ENCODE peak calls at places on chromosome 6, in six cellular contexts. One of them, this sample, is unnamed.
A peak's percentile ranks its signal among the peaks of the same experiment; 100 is the strongest.

GRCh38 chr6:73873081-73873480 is 177.1 kb downstream of the CD109 start:
- DNase-seq in CD4-positive, alpha-beta memory T cell: no peak
- DNase-seq in breast epithelium: no peak
- DNase-seq in uterus: no peak
- DNase-seq in psoas muscle: no peak
- DNase-seq in heart left ventricle: no peak
- DNase-seq in this sample: no peak

GRCh38 chr6:43221046-43221773 is 8.1 kb downstream of the DNPH1 start:
- DNase-seq in CD4-positive, alpha-beta memory T cell: no peak
- DNase-seq in breast epithelium: no peak
- DNase-seq in uterus: no peak
- DNase-seq in psoas muscle: no peak
- DNase-seq in heart left ventricle: peak; percentile 40
- DNase-seq in this sample: no peak

GRCh38 chr6:151107897-151108427 is 131.8 kb upstream of the AKAP12 start:
- DNase-seq in CD4-positive, alpha-beta memory T cell: no peak
- DNase-seq in breast epithelium: no peak
- DNase-seq in uterus: no peak
- DNase-seq in psoas muscle: no peak
- DNase-seq in heart left ventricle: no peak
- DNase-seq in this sample: no peak

GRCh38 chr6:48110436-48111142 is 408 bp downstream of the PTCHD4 start:
- DNase-seq in CD4-positive, alpha-beta memory T cell: no peak
- DNase-seq in breast epithelium: no peak
- DNase-seq in uterus: no peak
- DNase-seq in psoas muscle: no peak
- DNase-seq in heart left ventricle: no peak
- DNase-seq in this sample: no peak

GRCh38 chr6:97218912-97219311 is 64.1 kb downstream of the MMS22L start:
- DNase-seq in CD4-positive, alpha-beta memory T cell: no peak
- DNase-seq in breast epithelium: no peak
- DNase-seq in uterus: no peak
- DNase-seq in psoas muscle: no peak
- DNase-seq in heart left ventricle: no peak
- DNase-seq in this sample: no peak

GRCh38 chr6:107418118-107418517 is 41.2 kb downstream of the PDSS2 start:
- DNase-seq in CD4-positive, alpha-beta memory T cell: no peak
- DNase-seq in breast epithelium: no peak
- DNase-seq in uterus: no peak
- DNase-seq in psoas muscle: no peak
- DNase-seq in heart left ventricle: no peak
- DNase-seq in this sample: no peak

GRCh38 chr6:45538636-45539035 is 160.9 kb upstream of the SUPT3H start:
- DNase-seq in CD4-positive, alpha-beta memory T cell: no peak
- DNase-seq in breast epithelium: no peak
- DNase-seq in uterus: peak; percentile 47
- DNase-seq in psoas muscle: peak; percentile 50
- DNase-seq in heart left ventricle: peak; percentile 45
- DNase-seq in this sample: no peak

GRCh38 chr6:39432311-39433025 is 110.0 kb upstream of the KCNK16 start:
- DNase-seq in CD4-positive, alpha-beta memory T cell: no peak
- DNase-seq in breast epithelium: no peak
- DNase-seq in uterus: no peak
- DNase-seq in psoas muscle: no peak
- DNase-seq in heart left ventricle: no peak
- DNase-seq in this sample: no peak

GRCh38 chr6:12203001-12203400 is 87.2 kb upstream of the EDN1 start:
- DNase-seq in CD4-positive, alpha-beta memory T cell: no peak
- DNase-seq in breast epithelium: no peak
- DNase-seq in uterus: no peak
- DNase-seq in psoas muscle: no peak
- DNase-seq in heart left ventricle: no peak
- DNase-seq in this sample: no peak

GRCh38 chr6:149855040-149855654 is 9.0 kb downstream of the LRP11 start:
- DNase-seq in CD4-positive, alpha-beta memory T cell: no peak
- DNase-seq in breast epithelium: no peak
- DNase-seq in uterus: no peak
- DNase-seq in psoas muscle: no peak
- DNase-seq in heart left ventricle: no peak
- DNase-seq in this sample: no peak

GRCh38 chr6:112691289-112691688 is 344.2 kb downstream of the RFPL4B start:
- DNase-seq in CD4-positive, alpha-beta memory T cell: no peak
- DNase-seq in breast epithelium: no peak
- DNase-seq in uterus: no peak
- DNase-seq in psoas muscle: no peak
- DNase-seq in heart left ventricle: no peak
- DNase-seq in this sample: peak; percentile 10

GRCh38 chr6:40912158-40912946 is 126.7 kb downstream of the UNC5CL start:
- DNase-seq in CD4-positive, alpha-beta memory T cell: no peak
- DNase-seq in breast epithelium: no peak
- DNase-seq in uterus: no peak
- DNase-seq in psoas muscle: peak; percentile 18
- DNase-seq in heart left ventricle: peak; percentile 61
- DNase-seq in this sample: no peak

GRCh38 chr6:160972111-160972510 is 19.5 kb upstream of the MAP3K4 start:
- DNase-seq in CD4-positive, alpha-beta memory T cell: no peak
- DNase-seq in breast epithelium: no peak
- DNase-seq in uterus: no peak
- DNase-seq in psoas muscle: no peak
- DNase-seq in heart left ventricle: no peak
- DNase-seq in this sample: no peak

GRCh38 chr6:137044366-137045220 is at the start of gene IL20RA:
- DNase-seq in CD4-positive, alpha-beta memory T cell: peak; percentile 25
- DNase-seq in breast epithelium: peak; percentile 67
- DNase-seq in uterus: peak; percentile 43
- DNase-seq in psoas muscle: peak; percentile 46
- DNase-seq in heart left ventricle: peak; percentile 31
- DNase-seq in this sample: no peak

GRCh38 chr6:12884983-12885382 is 168.4 kb downstream of the PHACTR1 start:
- DNase-seq in CD4-positive, alpha-beta memory T cell: no peak
- DNase-seq in breast epithelium: no peak
- DNase-seq in uterus: no peak
- DNase-seq in psoas muscle: no peak
- DNase-seq in heart left ventricle: no peak
- DNase-seq in this sample: no peak

GRCh38 chr6:67933278-67933677 is 701.8 kb upstream of the ADGRB3 start:
- DNase-seq in CD4-positive, alpha-beta memory T cell: no peak
- DNase-seq in breast epithelium: no peak
- DNase-seq in uterus: no peak
- DNase-seq in psoas muscle: no peak
- DNase-seq in heart left ventricle: no peak
- DNase-seq in this sample: no peak

GRCh38 chr6:118918326-118918725 is 16.6 kb downstream of the MCM9 start:
- DNase-seq in CD4-positive, alpha-beta memory T cell: no peak
- DNase-seq in breast epithelium: no peak
- DNase-seq in uterus: no peak
- DNase-seq in psoas muscle: no peak
- DNase-seq in heart left ventricle: no peak
- DNase-seq in this sample: no peak

GRCh38 chr6:134634952-134635351 is 314.9 kb downstream of the ALDH8A1 start:
- DNase-seq in CD4-positive, alpha-beta memory T cell: no peak
- DNase-seq in breast epithelium: no peak
- DNase-seq in uterus: no peak
- DNase-seq in psoas muscle: no peak
- DNase-seq in heart left ventricle: no peak
- DNase-seq in this sample: no peak

GRCh38 chr6:134630468-134631180 is 312.7 kb upstream of the SGK1 start:
- DNase-seq in CD4-positive, alpha-beta memory T cell: no peak
- DNase-seq in breast epithelium: no peak
- DNase-seq in uterus: no peak
- DNase-seq in psoas muscle: no peak
- DNase-seq in heart left ventricle: no peak
- DNase-seq in this sample: no peak

GRCh38 chr6:134628154-134628553 is 310.2 kb upstream of the SGK1 start:
- DNase-seq in CD4-positive, alpha-beta memory T cell: no peak
- DNase-seq in breast epithelium: no peak
- DNase-seq in uterus: no peak
- DNase-seq in psoas muscle: no peak
- DNase-seq in heart left ventricle: no peak
- DNase-seq in this sample: no peak

GRCh38 chr6:134631398-134631924 is 313.5 kb upstream of the SGK1 start:
- DNase-seq in CD4-positive, alpha-beta memory T cell: no peak
- DNase-seq in breast epithelium: no peak
- DNase-seq in uterus: no peak
- DNase-seq in psoas muscle: no peak
- DNase-seq in heart left ventricle: no peak
- DNase-seq in this sample: no peak

DNA sequence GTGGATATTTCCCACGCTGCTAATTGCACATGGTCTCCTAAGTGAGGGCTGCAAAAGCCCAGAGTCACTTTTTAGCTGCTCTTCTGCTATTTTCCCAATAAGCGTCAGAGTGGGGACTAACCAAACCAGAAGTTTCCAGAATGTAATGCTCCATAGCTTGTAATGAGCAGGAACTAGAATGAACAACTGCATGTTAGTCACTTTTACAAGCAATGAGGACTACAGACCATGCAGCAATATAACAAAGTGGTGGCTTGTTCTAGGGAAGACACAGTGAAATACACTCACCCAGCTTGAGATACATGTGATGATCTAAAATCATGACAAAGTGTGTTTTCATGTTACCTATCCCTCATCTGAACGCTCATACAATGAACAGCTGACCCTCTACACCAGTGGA is 314.1 kb upstream of the SGK1 start:
- DNase-seq in CD4-positive, alpha-beta memory T cell: no peak
- DNase-seq in breast epithelium: no peak
- DNase-seq in uterus: no peak
- DNase-seq in psoas muscle: no peak
- DNase-seq in heart left ventricle: no peak
- DNase-seq in this sample: no peak
- H3K27ac ChIP-seq in CD4-positive, alpha-beta memory T cell: no peak overlapping the region
- H3K27ac ChIP-seq in breast epithelium: no peak overlapping the region
- H3K27ac ChIP-seq in uterus: no peak overlapping the region
- H3K27ac ChIP-seq in psoas muscle: no peak overlapping the region
- H3K27ac ChIP-seq in heart left ventricle: no peak overlapping the region
- H3K27ac ChIP-seq in this sample: no peak overlapping the region

GRCh38 chr6:32882879-32883250 is 28.9 kb downstream of the PSMB9 start:
- DNase-seq in CD4-positive, alpha-beta memory T cell: no peak
- DNase-seq in breast epithelium: no peak
- DNase-seq in uterus: no peak
- DNase-seq in psoas muscle: no peak
- DNase-seq in heart left ventricle: no peak
- DNase-seq in this sample: no peak

GRCh38 chr6:32888576-32888975 is 34.6 kb downstream of the PSMB9 start:
- DNase-seq in CD4-positive, alpha-beta memory T cell: no peak
- DNase-seq in breast epithelium: no peak
- DNase-seq in uterus: no peak
- DNase-seq in psoas muscle: no peak
- DNase-seq in heart left ventricle: no peak
- DNase-seq in this sample: no peak

GRCh38 chr6:32885698-32886286 is 31.8 kb downstream of the PSMB9 start:
- DNase-seq in CD4-positive, alpha-beta memory T cell: peak; percentile 65
- DNase-seq in breast epithelium: no peak
- DNase-seq in uterus: no peak
- DNase-seq in psoas muscle: no peak
- DNase-seq in heart left ventricle: no peak
- DNase-seq in this sample: peak; percentile 84

GRCh38 chr6:32883789-32884188 is 29.8 kb downstream of the PSMB9 start:
- DNase-seq in CD4-positive, alpha-beta memory T cell: no peak
- DNase-seq in breast epithelium: no peak
- DNase-seq in uterus: no peak
- DNase-seq in psoas muscle: peak; percentile 31
- DNase-seq in heart left ventricle: peak; percentile 60
- DNase-seq in this sample: no peak

DNA sequence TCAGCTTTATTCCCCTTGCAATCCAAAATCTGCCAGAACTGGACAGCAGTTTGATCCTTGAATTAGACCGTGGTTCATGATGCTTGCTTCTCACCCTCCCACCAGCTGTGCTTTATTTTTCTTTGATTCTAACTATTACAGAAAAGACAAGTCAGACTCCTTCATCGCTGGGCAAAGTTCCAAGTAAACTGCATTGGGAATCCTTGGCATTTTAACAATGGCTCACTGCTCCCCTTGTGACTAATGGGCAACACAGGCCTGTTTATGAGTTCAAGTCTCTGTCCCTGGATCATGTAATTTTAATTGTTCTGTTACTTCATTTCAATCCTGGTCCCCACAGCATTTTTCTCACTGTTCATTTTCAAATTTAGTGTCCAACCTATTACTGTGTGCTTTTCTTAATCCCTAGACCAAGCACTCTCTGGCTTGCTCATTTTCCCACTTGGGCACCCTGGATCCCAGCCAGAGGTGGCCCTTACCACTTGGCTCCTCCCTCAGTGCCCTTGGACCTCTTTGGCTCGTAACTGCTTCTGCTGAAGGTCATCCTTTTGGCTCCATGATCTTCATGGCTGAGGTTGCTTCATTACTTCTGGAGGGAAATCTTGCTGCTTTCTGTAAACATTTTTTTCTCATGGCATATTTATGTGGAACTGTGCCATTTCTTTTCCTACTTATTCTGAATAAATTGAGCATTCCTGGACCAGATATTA is 32.8 kb downstream of the PSMB9 start:
- DNase-seq in CD4-positive, alpha-beta memory T cell: no peak
- DNase-seq in breast epithelium: no peak
- DNase-seq in uterus: no peak
- DNase-seq in psoas muscle: peak; percentile 27
- DNase-seq in heart left ventricle: no peak
- DNase-seq in this sample: no peak
- H3K27ac ChIP-seq in CD4-positive, alpha-beta memory T cell: no peak overlapping the region
- H3K27ac ChIP-seq in breast epithelium: peak overlapping the region; percentile 60
- H3K27ac ChIP-seq in uterus: peak overlapping the region; percentile 39
- H3K27ac ChIP-seq in psoas muscle: no peak overlapping the region
- H3K27ac ChIP-seq in heart left ventricle: no peak overlapping the region
- H3K27ac ChIP-seq in this sample: no peak overlapping the region

DNA sequence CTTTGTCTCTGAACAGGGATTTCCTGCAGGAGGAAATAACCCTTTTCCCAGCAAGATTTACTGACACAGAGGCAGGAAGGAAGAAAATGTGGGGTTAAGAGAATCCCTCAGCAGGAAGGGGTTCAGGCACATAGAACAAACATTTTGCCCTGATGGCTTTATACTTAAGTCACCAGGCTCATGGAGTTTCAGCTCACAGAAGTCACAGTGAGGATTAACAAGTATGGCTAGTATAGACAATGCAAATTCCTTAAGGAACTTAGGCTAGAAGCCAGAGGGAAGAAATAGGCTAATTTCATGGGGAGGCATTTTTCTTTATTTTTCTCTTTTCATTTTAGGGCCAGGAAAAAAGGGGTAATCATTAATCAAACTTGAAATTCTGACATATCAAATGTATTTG is 50.2 kb downstream of the MCHR2 start:
- DNase-seq in CD4-positive, alpha-beta memory T cell: no peak
- DNase-seq in breast epithelium: no peak
- DNase-seq in uterus: no peak
- DNase-seq in psoas muscle: no peak
- DNase-seq in heart left ventricle: no peak
- DNase-seq in this sample: no peak
- H3K27ac ChIP-seq in CD4-positive, alpha-beta memory T cell: no peak overlapping the region
- H3K27ac ChIP-seq in breast epithelium: no peak overlapping the region
- H3K27ac ChIP-seq in uterus: no peak overlapping the region
- H3K27ac ChIP-seq in psoas muscle: no peak overlapping the region
- H3K27ac ChIP-seq in heart left ventricle: no peak overlapping the region
- H3K27ac ChIP-seq in this sample: no peak overlapping the region

DNA sequence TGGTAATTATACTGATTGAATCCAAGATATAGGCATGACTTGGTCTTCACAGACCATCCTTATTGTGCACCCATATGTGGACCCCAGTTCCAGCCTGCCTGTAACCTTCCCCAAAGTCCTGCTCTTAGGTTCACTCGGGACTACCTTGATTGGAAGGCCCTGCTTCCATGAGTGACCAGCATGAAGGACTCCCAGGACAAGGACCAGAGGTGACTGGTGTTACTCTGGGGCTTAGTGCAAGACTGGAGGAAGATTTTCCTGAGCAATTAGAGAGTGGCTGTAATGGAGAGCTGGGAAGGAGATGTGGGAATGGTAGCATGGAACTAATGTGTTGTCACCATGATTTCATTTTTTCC is 15.1 kb downstream of the BRD2 start:
- DNase-seq in CD4-positive, alpha-beta memory T cell: no peak
- DNase-seq in breast epithelium: no peak
- DNase-seq in uterus: no peak
- DNase-seq in psoas muscle: no peak
- DNase-seq in heart left ventricle: no peak
- DNase-seq in this sample: no peak
- H3K27ac ChIP-seq in CD4-positive, alpha-beta memory T cell: no peak overlapping the region
- H3K27ac ChIP-seq in breast epithelium: peak overlapping the region; percentile 16
- H3K27ac ChIP-seq in uterus: no peak overlapping the region
- H3K27ac ChIP-seq in psoas muscle: peak overlapping the region; percentile 39
- H3K27ac ChIP-seq in heart left ventricle: no peak overlapping the region
- H3K27ac ChIP-seq in this sample: peak overlapping the region; percentile 58